ENCODE peak calls at places on chromosomes 16 and 17, in ten cellular contexts. A is esophagus squamous epithelium, H is adrenal gland, Z is OCI-LY7, L is uterus, D is psoas muscle, S is GM12865, B is HFF-Myc, O is coronary artery, I is HL-60. W is an unnamed sample.
A peak's percentile ranks its signal among the peaks of the same experiment; 100 is the strongest.

GRCh38 chr17:21816592-21817567 is 124.6 kb downstream of the KCNJ18 start:
- DNase-seq in I (no peak), S (no peak), D (no peak), Z (no peak), O (no peak), A (no peak), B (no peak), H (no peak), L (no peak), W (no peak)

GRCh38 chr17:2137342-2138098 is 82.6 kb downstream of the HIC1 start:
- DNase-seq in L (no peak), A (no peak), I (no peak), O (no peak), S (peak; percentile 90), D (peak; percentile 25), B (no peak), Z (peak; percentile 66), H (peak; percentile 83), W (peak; percentile 72)

GRCh38 chr17:75899767-75900468 is 3.2 kb upstream of the TRIM65 start:
- DNase-seq in D (no peak), L (no peak), S (no peak), H (no peak), B (no peak), Z (no peak), I (no peak), O (no peak), A (no peak), W (no peak)

GRCh38 chr17:59754547-59754946 is 47.1 kb downstream of the VMP1 start:
- DNase-seq in O (no peak), D (no peak), H (peak; percentile 50), B (peak; percentile 96), A (no peak), Z (no peak), L (no peak), S (peak; percentile 9), I (no peak), W (peak; percentile 98)

GRCh38 chr17:39547713-39548478 is 59.8 kb downstream of the NEUROD2 start:
- DNase-seq in I (peak; percentile 15), Z (peak; percentile 63), H (peak; percentile 76), L (peak; percentile 59), B (peak; percentile 6), D (peak; percentile 62), O (no peak), S (peak; percentile 66), A (no peak), W (peak; percentile 40)

GRCh38 chr17:82157046-82158035 is 55.3 kb downstream of the CCDC57 start:
- DNase-seq in B (no peak), O (no peak), Z (no peak), L (no peak), A (no peak), S (no peak), H (no peak), I (no peak), D (no peak), W (no peak)

GRCh38 chr17:42514867-42515266 is 21.2 kb upstream of the NAGLU start:
- DNase-seq in Z (no peak), A (no peak), S (no peak), I (no peak), H (no peak), O (no peak), D (no peak), B (no peak), L (no peak), W (peak; percentile 32)

GRCh38 chr17:18069101-18069500 is 18.6 kb upstream of the DRG2 start:
- DNase-seq in L (no peak), O (no peak), A (no peak), B (no peak), I (no peak), H (no peak), D (no peak), S (no peak), Z (no peak), W (no peak)

GRCh38 chr17:34252138-34252889 is 2.8 kb upstream of the CCL2 start:
- DNase-seq in L (peak; percentile 96), D (peak; percentile 93), B (no peak), S (peak; percentile 57), I (peak; percentile 74), Z (peak; percentile 39), H (peak; percentile 96), A (no peak), O (peak; percentile 97), W (peak; percentile 92)

GRCh38 chr16:2811703-2812471 is 5.2 kb upstream of the PRSS21 start:
- DNase-seq in B (no peak), I (no peak), O (no peak), A (no peak), D (no peak), H (no peak), Z (no peak), S (no peak), L (no peak), W (no peak)

DNA sequence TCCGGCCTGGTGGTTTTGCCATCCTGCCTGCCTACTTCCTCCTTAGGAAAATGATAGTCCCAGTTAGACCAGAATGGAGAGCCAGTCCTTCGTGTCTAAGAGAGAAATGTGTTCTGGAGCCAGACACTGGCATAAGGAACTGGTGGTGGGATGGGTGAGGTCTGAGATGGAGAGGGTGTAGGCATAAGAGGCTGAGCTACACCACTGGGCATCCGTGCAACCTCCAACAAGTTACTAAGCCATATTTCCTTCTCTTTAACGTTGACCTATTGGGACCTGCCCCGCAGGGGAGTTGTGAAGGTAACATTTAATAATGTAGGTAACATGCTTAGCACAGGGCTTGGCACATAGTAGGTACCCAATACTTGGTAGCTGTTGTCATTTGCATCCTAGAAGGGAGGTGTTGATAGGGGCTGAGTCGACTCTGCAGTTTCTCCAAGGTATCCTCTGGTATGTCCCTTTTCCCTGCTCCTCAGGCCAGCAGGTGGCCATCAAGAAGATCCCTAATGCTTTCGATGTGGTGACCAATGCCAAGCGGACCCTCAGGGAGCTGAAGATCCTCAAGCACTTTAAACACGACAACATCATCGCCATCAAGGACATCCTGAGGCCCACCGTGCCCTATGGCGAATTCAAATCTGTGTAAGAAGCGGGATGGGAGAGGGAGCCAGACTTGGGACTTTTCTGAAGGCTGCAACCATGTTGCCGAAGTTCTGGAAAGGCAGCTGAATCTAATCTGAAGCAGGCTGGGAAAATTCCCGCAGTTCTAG is 1.2 kb downstream of the MAPK7 start:
- DNase-seq in H (no peak), S (no peak), B (no peak), I (no peak), A (no peak), D (no peak), Z (no peak), O (peak; percentile 58), L (no peak), W (no peak)
- TF ChIP-seq CTCF in H (no peak), S (no peak), B (no peak), I (no peak), A (no peak), D (no peak), Z (no peak), O (no peak), L (no peak), W (no peak)

GRCh38 chr16:88533381-88533831 is 36.8 kb upstream of the ZC3H18 start:
- DNase-seq in B (no peak), Z (no peak), A (no peak), H (no peak), O (no peak), L (no peak), S (no peak), I (no peak), D (peak; percentile 34), W (peak; percentile 31)
- H3K4me3 ChIP-seq in B (peak overlapping the region; percentile 22), Z (no peak overlapping the region), A (peak overlapping the region; percentile 65), H (no peak overlapping the region), O (peak overlapping the region; percentile 99), L (no peak overlapping the region), S (no peak overlapping the region), I (no peak overlapping the region), D (peak overlapping the region; percentile 70), W (no peak overlapping the region)

DNA sequence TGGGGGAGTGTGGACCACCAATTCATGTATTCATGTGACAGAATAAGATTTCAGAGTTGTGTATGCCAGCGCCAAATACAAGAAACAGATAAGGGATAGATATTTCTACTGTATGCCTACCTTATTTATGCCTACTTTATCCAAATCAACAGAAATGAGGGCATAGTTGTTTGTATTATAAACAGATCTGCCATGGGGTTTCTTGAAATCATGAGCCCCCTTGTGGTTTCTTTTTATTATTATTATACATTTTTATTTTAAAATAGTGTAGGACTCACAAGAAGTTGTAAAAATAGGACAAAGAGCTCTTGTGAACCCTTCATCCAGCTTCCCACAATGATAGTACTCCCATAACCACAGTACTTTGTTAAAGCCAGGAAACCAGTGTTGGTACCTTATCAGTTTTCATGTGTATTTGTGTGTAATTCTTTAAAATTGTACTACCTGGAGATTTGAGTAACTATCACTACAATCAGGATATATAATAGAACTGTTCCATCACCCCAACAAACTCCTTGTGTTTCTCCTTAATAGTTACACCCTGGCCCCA is 229.4 kb downstream of the CCDC182 start:
- DNase-seq in Z (peak; percentile 36), D (no peak), A (no peak), L (no peak), O (no peak), B (no peak), S (no peak), I (no peak), H (no peak), W (no peak)
- TF ChIP-seq CTCF in Z (no peak), D (no peak), A (no peak), L (no peak), O (no peak), B (no peak), S (no peak), I (no peak), H (no peak), W (no peak)

DNA sequence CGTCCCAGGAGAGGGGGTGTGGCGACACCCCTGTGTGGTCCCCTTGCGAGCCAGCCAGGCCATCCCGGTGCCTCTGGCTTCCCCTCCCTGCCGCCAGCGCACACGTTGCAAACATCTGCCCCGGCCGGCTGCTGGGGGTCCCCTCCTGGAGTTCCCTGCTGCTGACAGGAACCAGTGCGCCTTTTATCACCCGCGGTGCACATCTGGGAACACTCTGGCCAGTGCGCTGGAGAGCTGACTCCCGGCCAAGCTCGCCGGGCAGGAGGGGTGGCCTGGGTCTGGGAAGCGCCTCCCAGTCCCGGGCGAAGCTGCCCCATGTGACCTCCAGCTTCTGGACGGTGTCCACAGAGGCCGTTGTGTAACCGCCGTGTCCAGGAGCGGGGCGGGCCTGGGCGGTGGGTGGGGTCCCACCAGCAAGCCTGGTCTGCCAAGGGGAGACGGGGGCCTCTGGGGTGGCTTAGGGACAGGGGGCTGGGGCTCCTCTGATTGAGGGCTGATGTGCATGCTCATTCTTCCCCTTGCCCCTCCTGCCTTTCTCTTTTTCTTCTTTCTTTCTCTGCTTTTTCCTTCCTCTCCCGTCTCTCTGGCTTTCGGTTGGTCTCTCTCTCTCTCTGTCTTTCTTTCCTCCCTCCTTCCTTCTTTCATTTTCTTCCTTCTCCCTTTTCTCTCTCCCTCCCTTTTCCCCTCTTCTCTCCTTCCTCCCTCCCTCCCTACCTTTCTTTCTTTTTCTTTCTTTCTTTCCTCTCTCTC is 25.2 kb upstream of the CIBAR2 start:
- DNase-seq in I (no peak), L (peak; percentile 97), H (peak; percentile 97), D (peak; percentile 94), S (no peak), A (no peak), B (peak; percentile 87), Z (no peak), O (peak; percentile 96), W (peak; percentile 96)
- H3K4me3 ChIP-seq in I (no peak overlapping the region), L (peak overlapping the region; percentile 26), H (no peak overlapping the region), D (peak overlapping the region; percentile 64), S (no peak overlapping the region), A (peak overlapping the region; percentile 28), B (peak overlapping the region; percentile 11), Z (no peak overlapping the region), O (peak overlapping the region; percentile 66), W (peak overlapping the region; percentile 33)

DNA sequence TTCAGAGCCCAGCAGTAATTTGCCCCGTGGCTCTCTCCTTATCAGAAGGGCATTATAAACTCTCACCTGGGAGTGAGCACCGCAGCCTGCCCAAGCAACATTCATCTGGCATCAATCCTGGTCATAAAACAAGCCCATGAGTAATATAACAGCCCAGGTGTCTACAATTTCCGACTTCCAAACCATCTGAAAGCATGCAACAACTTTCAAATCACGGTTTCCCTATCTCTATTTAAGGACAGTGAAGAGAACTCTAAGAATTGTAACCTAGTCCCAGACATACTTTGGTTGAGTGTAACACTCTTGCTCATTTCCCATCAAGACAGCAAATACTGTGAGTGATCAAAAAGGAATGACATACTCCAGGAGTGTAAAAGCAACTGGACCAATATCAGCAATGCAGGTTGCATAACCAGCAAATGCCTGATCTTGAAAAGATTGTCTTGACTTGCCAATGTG is 487.4 kb upstream of the SOX9 start:
- DNase-seq in A (no peak), I (no peak), B (no peak), O (no peak), S (no peak), D (no peak), Z (no peak), L (no peak), H (no peak), W (peak; percentile 77)
- TF ChIP-seq CTCF in A (no peak), I (no peak), B (no peak), O (no peak), S (no peak), D (no peak), Z (no peak), L (no peak), H (no peak), W (no peak)

W was measured in fibroblast of mammary gland.